ENCODE peak calls at places on chromosome 21, in ten cellular contexts. K is OCI-LY7, G is stomach, D is ovary, X is neural progenitor cell, J is endothelial cell of umbilical vein, R is mammary epithelial cell, B is GM12865, M is fibroblast of pulmonary artery, I is tibial nerve. N is an unnamed sample.

GRCh38 chr21:46081862-46082637 is 15.9 kb upstream of the COL6A2 start:
- DNase-seq in K (no peak), G (no peak), D (peak; percentile 36), X (no peak), J (no peak), R (no peak), B (no peak), M (no peak), I (no peak), N (no peak)

GRCh38 chr21:26448751-26449150 is 124.3 kb downstream of the CYYR1 start:
- DNase-seq in K (no peak), G (no peak), D (no peak), X (no peak), J (no peak), R (no peak), B (no peak), M (peak; percentile 52), I (no peak), N (no peak)

GRCh38 chr21:34280389-34280795 is 83.4 kb upstream of the KCNE2 start:
- DNase-seq in K (no peak), G (no peak), D (peak; percentile 59), X (no peak), J (no peak), R (no peak), B (no peak), M (peak; percentile 58), I (peak; percentile 29), N (no peak)

GRCh38 chr21:46425061-46425460 is 33.6 kb upstream of the DIP2A start:
- DNase-seq in K (no peak), G (no peak), D (no peak), X (no peak), J (no peak), R (no peak), B (no peak), M (no peak), I (no peak), N (no peak)

GRCh38 chr21:31752967-31753366 is 21.0 kb upstream of the SCAF4 start:
- DNase-seq in K (no peak), G (no peak), D (no peak), X (no peak), J (no peak), R (no peak), B (no peak), M (no peak), I (no peak), N (no peak)

GRCh38 chr21:32256873-32257620 is 21.8 kb downstream of the MIS18A start:
- DNase-seq in K (no peak), G (peak; percentile 61), D (peak; percentile 75), X (no peak), J (peak; percentile 95), R (peak; percentile 80), B (peak; percentile 6), M (peak; percentile 96), I (peak; percentile 78), N (peak; percentile 80)

GRCh38 chr21:29299046-29299905 is 554 bp downstream of the BACH1 start:
- DNase-seq in K (peak; percentile 49), G (peak; percentile 67), D (peak; percentile 64), X (peak; percentile 78), J (peak; percentile 68), R (peak; percentile 57), B (no peak), M (peak; percentile 57), I (peak; percentile 35), N (no peak)

GRCh38 chr21:46194374-46195334 is 10.4 kb upstream of the SPATC1L start:
- DNase-seq in K (no peak), G (peak; percentile 17), D (peak; percentile 12), X (no peak), J (no peak), R (no peak), B (peak; percentile 0), M (no peak), I (no peak), N (no peak)

GRCh38 chr21:28640326-28640725 is 352.4 kb downstream of the LTN1 start:
- DNase-seq in K (no peak), G (no peak), D (no peak), X (no peak), J (peak; percentile 10), R (no peak), B (no peak), M (no peak), I (no peak), N (no peak)

GRCh38 chr21:40269239-40269638 is 402.0 kb downstream of the PCP4 start:
- DNase-seq in K (no peak), G (no peak), D (no peak), X (no peak), J (no peak), R (no peak), B (no peak), M (no peak), I (no peak), N (no peak)

GRCh38 chr21:40208206-40208950 is 341.1 kb downstream of the PCP4 start:
- DNase-seq in K (no peak), G (no peak), D (no peak), X (no peak), J (no peak), R (no peak), B (no peak), M (no peak), I (no peak), N (no peak)

GRCh38 chr21:32457360-32457840 is 44.9 kb downstream of the EVA1C start:
- DNase-seq in K (no peak), G (peak; percentile 72), D (peak; percentile 67), X (no peak), J (peak; percentile 61), R (no peak), B (no peak), M (peak; percentile 51), I (peak; percentile 23), N (no peak)

GRCh38 chr21:27291006-27291405 is 324.1 kb upstream of the ADAMTS5 start:
- DNase-seq in K (no peak), G (no peak), D (no peak), X (no peak), J (no peak), R (no peak), B (no peak), M (no peak), I (no peak), N (no peak)

GRCh38 chr21:46674430-46675007 is 39.0 kb downstream of the PRMT2 start:
- DNase-seq in K (no peak), G (no peak), D (no peak), X (no peak), J (no peak), R (no peak), B (no peak), M (no peak), I (no peak), N (no peak)

GRCh38 chr21:41746744-41747006 is 20.2 kb downstream of the RIPK4 start:
- DNase-seq in K (no peak), G (no peak), D (no peak), X (no peak), J (no peak), R (no peak), B (no peak), M (no peak), I (no peak), N (no peak)
- TF ChIP-seq CTCF in K (no peak), G (no peak), D (no peak), X (no peak), J (no peak), R (no peak), B (no peak), M (no peak), I (no peak), N (no peak)

GRCh38 chr21:44455524-44456206 is 355 bp downstream of the LRRC3 start:
- DNase-seq in K (no peak), G (peak; percentile 65), D (peak; percentile 43), X (peak; percentile 67), J (peak; percentile 27), R (peak; percentile 34), B (peak; percentile 34), M (peak; percentile 26), I (no peak), N (no peak)
- H3K4me3 ChIP-seq in K (no peak overlapping the region), G (peak overlapping the region; percentile 78), D (peak overlapping the region; percentile 75), X (peak overlapping the region; percentile 83), J (peak overlapping the region; percentile 82), R (peak overlapping the region; percentile 68), B (peak overlapping the region; percentile 50), M (peak overlapping the region; percentile 60), I (peak overlapping the region; percentile 69), N (peak overlapping the region; percentile 28)

GRCh38 chr21:42558368-42558767 is 44.7 kb downstream of the SLC37A1 start:
- DNase-seq in K (no peak), G (no peak), D (no peak), X (no peak), J (no peak), R (no peak), B (no peak), M (no peak), I (no peak), N (no peak)

GRCh38 chr21:42560517-42561179 is 47.0 kb downstream of the SLC37A1 start:
- DNase-seq in K (peak; percentile 44), G (no peak), D (no peak), X (no peak), J (no peak), R (no peak), B (no peak), M (no peak), I (no peak), N (no peak)

GRCh38 chr21:42557420-42557819 is 43.8 kb downstream of the SLC37A1 start:
- DNase-seq in K (no peak), G (no peak), D (no peak), X (no peak), J (no peak), R (no peak), B (no peak), M (no peak), I (no peak), N (no peak)

GRCh38 chr21:42558846-42559245 is 45.2 kb downstream of the SLC37A1 start:
- DNase-seq in K (no peak), G (no peak), D (no peak), X (no peak), J (no peak), R (no peak), B (no peak), M (no peak), I (no peak), N (no peak)

GRCh38 chr21:42559326-42559725 is 45.7 kb downstream of the SLC37A1 start:
- DNase-seq in K (no peak), G (no peak), D (no peak), X (no peak), J (no peak), R (no peak), B (no peak), M (no peak), I (no peak), N (no peak)
- TF ChIP-seq CTCF in K (no peak), G (no peak), D (no peak), X (no peak), J (no peak), R (no peak), B (no peak), M (no peak), I (no peak), N (no peak)

GRCh38 chr21:18174370-18174769 is 70.3 kb upstream of the CHODL start:
- DNase-seq in K (no peak), G (no peak), D (no peak), X (no peak), J (no peak), R (no peak), B (no peak), M (no peak), I (no peak), N (no peak)

DNA sequence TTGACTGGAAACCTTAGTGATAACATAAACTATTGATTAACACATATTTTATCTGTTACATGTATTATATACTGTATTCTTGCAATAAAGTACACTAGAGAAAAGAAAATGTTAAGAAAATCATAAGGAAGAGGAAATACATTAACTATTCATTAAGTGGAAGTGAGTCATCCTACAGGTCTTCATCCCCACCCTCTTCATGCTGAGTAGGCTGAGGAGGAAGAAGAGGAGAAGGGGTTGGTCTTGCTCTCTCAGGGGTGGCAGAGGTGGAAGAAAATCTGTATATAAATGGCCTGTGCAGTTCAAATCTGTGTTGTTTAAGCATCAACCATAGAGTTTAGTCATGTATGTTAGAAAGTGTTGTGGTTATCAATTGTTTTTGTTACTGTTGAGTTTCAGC is 66.1 kb upstream of the CHODL start:
- DNase-seq in K (no peak), G (no peak), D (no peak), X (no peak), J (no peak), R (no peak), B (no peak), M (no peak), I (no peak), N (no peak)
- H3K4me3 ChIP-seq in K (no peak overlapping the region), G (no peak overlapping the region), D (no peak overlapping the region), X (no peak overlapping the region), J (no peak overlapping the region), R (no peak overlapping the region), B (no peak overlapping the region), M (no peak overlapping the region), I (no peak overlapping the region), N (no peak overlapping the region)

N was measured in HFF-Myc.